ENCODE peak calls at places on chromosomes 16 and 17, in eight cellular contexts. R is kidney, J is IMR-90, Z is amygdala, I is NCI-H69, A is left colon, E is prostate gland, M is cerebellar nuclear complex. N is an unnamed sample.

GRCh38 chr17:42010898-42011516 is 6.2 kb downstream of the DNAJC7 start:
- DNase-seq in M (no peak), A (no peak), Z (no peak), R (no peak), E (no peak), I (no peak), J (peak; percentile 22), N (peak; percentile 60)

GRCh38 chr17:9981344-9981915 is 76.4 kb upstream of the RCVRN start:
- DNase-seq in I (no peak), R (no peak), A (no peak), J (no peak), Z (no peak), E (no peak), M (no peak), N (peak; percentile 39)

GRCh38 chr17:15279011-15279477 is 13.9 kb upstream of the PMP22 start:
- DNase-seq in Z (no peak), A (no peak), R (no peak), M (no peak), E (no peak), J (peak; percentile 97), I (no peak), N (no peak)

GRCh38 chr16:86321491-86321890 is 188.8 kb upstream of the FOXF1 start:
- DNase-seq in Z (no peak), J (no peak), I (no peak), E (no peak), M (no peak), A (no peak), R (no peak), N (no peak)

GRCh38 chr17:13306310-13306962 is 288.6 kb upstream of the ELAC2 start:
- DNase-seq in Z (no peak), J (peak; percentile 84), I (peak; percentile 52), R (no peak), E (no peak), A (no peak), M (no peak), N (peak; percentile 78)

GRCh38 chr17:44941712-44942331 is 5.8 kb downstream of the KIF18B start:
- DNase-seq in E (no peak), M (no peak), Z (no peak), J (no peak), I (no peak), A (no peak), R (peak; percentile 41), N (peak; percentile 56)

GRCh38 chr17:38590988-38591758 is 14.6 kb downstream of the SRCIN1 start:
- DNase-seq in J (no peak), Z (no peak), R (peak; percentile 91), E (no peak), M (no peak), I (peak; percentile 98), A (no peak), N (no peak)

GRCh38 chr16:81035975-81036750 is 521 bp downstream of the ATMIN start:
- DNase-seq in J (peak; percentile 11), E (peak; percentile 7), M (no peak), I (peak; percentile 33), R (peak; percentile 84), A (peak; percentile 57), Z (peak; percentile 12), N (peak; percentile 78)

GRCh38 chr17:53570731-53571130 is 252.0 kb upstream of the KIF2B start:
- DNase-seq in A (no peak), E (no peak), I (no peak), J (no peak), Z (no peak), M (no peak), R (no peak), N (no peak)

N was measured in endodermal cell.